ENCODE peak calls at places on chromosomes 7 and 10, in six cellular contexts. M, Z, X, N, U and Y are unnamed samples. For H3K4me1, the result is how much of the 10 kb centered on the place peaks cover.

GRCh38 chr10:51170518-51171245 is 96.4 kb downstream of the PRKG1 start:
- DNase-seq in M (no peak), Z (no peak), X (no peak), N (no peak), U (no peak), Y (no peak)

GRCh38 chr10:77279207-77279606 is 358.4 kb downstream of the KCNMA1 start:
- DNase-seq in M (no peak), Z (no peak), X (no peak), N (no peak), U (no peak), Y (no peak)

GRCh38 chr7:81161459-81162075 is 242.7 kb upstream of the SEMA3C start:
- DNase-seq in M (no peak), Z (no peak), X (peak), N (peak), U (peak), Y (no peak)

GRCh38 chr7:79317728-79318127 is 135.7 kb downstream of the MAGI2 start:
- DNase-seq in M (no peak), Z (no peak), X (peak), N (peak), U (no peak), Y (peak)

GRCh38 chr10:60291354-60291930 is 98.2 kb downstream of the ANK3 start:
- DNase-seq in M (no peak), Z (no peak), X (no peak), N (no peak), U (no peak), Y (no peak)

GRCh38 chr7:70681111-70681846 is 450.7 kb upstream of the GALNT17 start:
- DNase-seq in M (no peak), Z (peak), X (no peak), N (no peak), U (no peak), Y (no peak)

GRCh38 chr7:23696916-23697441 is 13.0 kb upstream of the STK31 start:
- DNase-seq in M (peak), Z (peak), X (peak), N (peak), U (peak), Y (no peak)

GRCh38 chr7:151003572-151003971 is 12.8 kb downstream of the NOS3 start:
- DNase-seq in M (no peak), Z (no peak), X (no peak), N (no peak), U (peak), Y (no peak)

GRCh38 chr7:130831817-130832481 is 97.9 kb upstream of the KLF14 start:
- DNase-seq in M (peak), Z (no peak), X (peak), N (peak), U (peak), Y (no peak)

GRCh38 chr10:51800725-51801455 is 101.5 kb upstream of the CSTF2T start:
- DNase-seq in M (no peak), Z (no peak), X (no peak), N (no peak), U (no peak), Y (no peak)

GRCh38 chr10:80443531-80443974 is 10.6 kb upstream of the TSPAN14 start:
- DNase-seq in M (peak), Z (no peak), X (no peak), N (peak), U (peak), Y (no peak)

GRCh38 chr7:1768835-1769234 is 98.8 kb downstream of the ELFN1 start:
- DNase-seq in M (peak), Z (no peak), X (peak), N (no peak), U (peak), Y (no peak)

GRCh38 chr10:111316607-111317006 is 239.8 kb downstream of the ADRA2A start:
- DNase-seq in M (no peak), Z (no peak), X (no peak), N (no peak), U (no peak), Y (no peak)

GRCh38 chr7:151890355-151891004 is 13.6 kb upstream of the PRKAG2 start:
- DNase-seq in M (no peak), Z (no peak), X (no peak), N (no peak), U (no peak), Y (no peak)

GRCh38 chr10:119526606-119527592 is 15.6 kb downstream of the RGS10 start:
- DNase-seq in M (no peak), Z (no peak), X (no peak), N (no peak), U (no peak), Y (no peak)

GRCh38 chr10:96834121-96834520 is 2.0 kb downstream of the LCOR start:
- DNase-seq in M (no peak), Z (no peak), X (no peak), N (no peak), U (no peak), Y (no peak)

GRCh38 chr10:114698271-114699185 is 40.5 kb upstream of the ABLIM1 start:
- DNase-seq in M (no peak), Z (no peak), X (no peak), N (no peak), U (no peak), Y (no peak)

GRCh38 chr7:122413339-122413738 is 108.8 kb upstream of the FEZF1 start:
- DNase-seq in M (no peak), Z (no peak), X (no peak), N (no peak), U (no peak), Y (no peak)

GRCh38 chr10:10542368-10542961 is 475.2 kb upstream of the CELF2 start:
- DNase-seq in M (no peak), Z (no peak), X (no peak), N (no peak), U (no peak), Y (no peak)

GRCh38 chr7:156919132-156919713 is 26.2 kb upstream of the LMBR1 start:
- DNase-seq in M (no peak), Z (peak), X (no peak), N (no peak), U (no peak), Y (no peak)

GRCh38 chr10:99466632-99467031 is 36.2 kb upstream of the GOT1 start:
- DNase-seq in M (no peak), Z (no peak), X (no peak), N (no peak), U (no peak), Y (no peak)

GRCh38 chr7:158861004-158861787 is 4.8 kb downstream of the DYNC2I1 start:
- DNase-seq in M (no peak), Z (no peak), X (no peak), N (no peak), U (no peak), Y (no peak)
- TF ChIP-seq SIN3A in M (no peak), Z (peak), X (no peak), N (no peak), U (no peak), Y (no peak)

GRCh38 chr10:101894266-101894665 is 50.7 kb upstream of the KCNIP2 start:
- DNase-seq in M (no peak), Z (no peak), X (no peak), N (no peak), U (no peak), Y (no peak)

GRCh38 chr10:101893510-101894120 is 50.0 kb upstream of the KCNIP2 start:
- DNase-seq in M (no peak), Z (no peak), X (no peak), N (no peak), U (no peak), Y (no peak)

GRCh38 chr10:101895781-101896180 is 52.2 kb upstream of the KCNIP2 start:
- DNase-seq in M (no peak), Z (no peak), X (no peak), N (no peak), U (no peak), Y (no peak)

GRCh38 chr10:101896466-101896865 is 52.9 kb upstream of the KCNIP2 start:
- DNase-seq in M (no peak), Z (no peak), X (no peak), N (no peak), U (no peak), Y (no peak)

DNA sequence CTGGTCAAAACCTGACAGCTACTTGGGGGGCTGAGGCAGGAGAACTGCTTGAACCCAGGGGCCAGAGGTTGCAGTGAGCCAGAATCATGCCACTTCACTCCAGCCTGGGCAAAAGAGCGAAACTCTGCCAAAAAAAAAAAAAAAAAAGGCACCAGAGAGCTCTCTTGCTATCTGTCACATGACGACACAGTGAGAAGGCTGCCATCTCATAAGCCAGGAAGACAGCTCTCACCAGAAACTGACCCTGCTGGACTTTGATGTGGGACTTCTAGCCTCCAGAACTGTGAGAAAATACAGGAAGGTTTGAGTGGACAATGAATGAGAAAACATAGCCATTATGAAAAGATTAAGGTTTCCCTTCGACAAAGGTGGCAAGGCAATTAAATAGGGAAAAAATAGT is 51.1 kb upstream of the KCNIP2 start:
- DNase-seq in M (no peak), Z (no peak), X (no peak), N (peak), U (no peak), Y (no peak)
- H3K4me1 ChIP-seq in M (under half), Z (under half), X (under half), N (under half), U (under half), Y (under half)

DNA sequence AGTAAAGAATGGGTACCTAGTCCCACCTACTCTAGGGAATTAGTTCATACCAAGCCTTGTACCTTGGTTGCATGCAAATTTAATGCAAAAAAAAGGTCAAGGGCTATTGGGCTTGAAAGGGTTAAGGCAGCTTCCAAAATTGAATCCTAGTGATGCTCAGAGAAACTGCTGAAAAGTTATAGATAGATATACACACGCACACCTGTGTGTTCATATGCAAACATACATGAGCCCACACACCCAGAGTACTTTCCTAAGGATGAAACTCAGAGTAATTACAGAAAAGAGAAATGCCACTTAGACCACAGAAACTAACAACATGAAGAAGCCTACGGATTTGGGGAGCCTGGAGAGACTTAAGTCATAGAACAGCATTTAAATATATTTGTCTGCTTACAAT is 1.5 kb downstream of the SLC25A13 start:
- DNase-seq in M (no peak), Z (no peak), X (no peak), N (no peak), U (no peak), Y (no peak)
- TF ChIP-seq SIN3A in M (no peak), Z (no peak), X (no peak), N (no peak), U (no peak), Y (no peak)

DNA sequence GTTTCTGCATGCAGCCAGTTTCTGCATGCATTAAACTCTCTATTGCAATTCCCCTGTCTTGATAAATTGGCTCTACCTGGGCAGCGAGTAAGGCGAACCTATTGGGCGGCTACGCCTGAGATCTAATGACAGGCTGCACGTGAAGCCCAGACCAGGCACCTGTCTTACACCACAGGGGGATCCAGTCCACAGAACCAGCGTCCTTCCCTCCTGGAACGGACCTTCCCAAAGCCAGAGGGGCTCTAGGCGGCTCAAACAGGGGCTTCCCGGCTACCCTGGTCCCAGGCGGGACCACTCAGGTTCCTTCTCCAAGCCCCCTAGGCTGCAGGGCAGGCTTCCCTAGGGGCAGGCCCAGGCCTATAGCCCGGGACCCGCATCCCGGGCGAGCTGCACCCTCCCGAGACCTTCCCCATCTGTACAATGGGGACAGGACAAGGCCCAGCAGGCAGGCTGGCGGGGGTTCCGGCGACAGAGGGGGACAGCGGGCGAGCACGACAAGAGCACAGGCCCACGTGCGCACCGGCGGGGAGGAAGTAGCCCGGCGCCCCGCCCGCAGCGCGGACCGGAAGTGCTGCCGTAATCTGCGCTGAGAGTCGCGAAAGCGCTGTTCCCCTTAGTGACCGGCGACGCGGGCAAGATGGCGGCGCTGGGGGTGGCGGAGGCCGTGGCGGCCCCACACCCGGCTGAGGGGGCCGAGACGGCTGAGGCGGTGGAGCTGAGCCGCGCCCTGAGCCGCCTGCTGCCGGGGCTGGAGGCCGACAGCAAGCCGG is at the start of gene DNAAF5:
- DNase-seq in M (peak), Z (peak), X (peak), N (peak), U (peak), Y (peak)
- H3K4me1 ChIP-seq in M (under half), Z (under half), X (under half), N (half or more), U (under half), Y (under half)

DNA sequence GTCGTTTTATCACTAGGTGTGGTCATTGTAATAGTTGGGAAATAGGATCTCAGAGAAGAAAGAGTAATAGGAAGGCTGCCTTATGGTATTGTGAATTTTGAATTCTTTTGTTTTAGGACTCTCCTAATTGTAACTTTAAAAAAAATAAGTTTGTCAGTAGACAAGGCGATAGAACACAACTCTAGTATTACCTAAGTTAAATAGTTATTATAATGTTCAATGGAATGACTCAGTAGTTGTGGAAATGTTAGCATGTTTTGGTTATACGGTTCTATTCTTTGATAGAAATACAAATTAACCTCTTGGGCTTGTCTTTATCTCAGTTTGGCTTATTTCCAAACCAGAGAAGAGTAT is 1.4 kb downstream of the DNAH11 start:
- DNase-seq in M (no peak), Z (no peak), X (no peak), N (no peak), U (no peak), Y (no peak)
- TF ChIP-seq SIN3A in M (no peak), Z (no peak), X (no peak), N (no peak), U (no peak), Y (no peak)